ENCODE peak calls at places on chromosomes 12 and 14, in four cellular contexts. H, G, A and E are unnamed samples.

GRCh38 chr12:40033260-40033649 is 72.6 kb downstream of the SLC2A13 start:
- DNase-seq in A (no peak), G (no peak), H (peak), E (no peak)

GRCh38 chr12:53096089-53096741 is 1.3 kb upstream of the IGFBP6 start:
- DNase-seq in G (no peak), H (no peak), A (no peak), E (no peak)

GRCh38 chr12:23950775-23951391 is 1.4 kb upstream of the SOX5 start:
- DNase-seq in A (no peak), G (no peak), H (peak), E (no peak)

GRCh38 chr14:31291210-31291609 is 83.6 kb upstream of the HECTD1 start:
- DNase-seq in A (no peak), G (no peak), H (no peak), E (no peak)

GRCh38 chr12:10716704-10717315 is 6.3 kb downstream of the YBX3 start:
- DNase-seq in A (no peak), H (peak), G (no peak), E (no peak)

GRCh38 chr12:114241973-114242434 is 163.9 kb downstream of the TBX5 start:
- DNase-seq in H (no peak), A (no peak), G (no peak), E (no peak)

GRCh38 chr12:66197413-66198055 is 8.5 kb downstream of the IRAK3 start:
- DNase-seq in A (no peak), G (no peak), H (no peak), E (no peak)

GRCh38 chr12:14186193-14186502 is 179.3 kb upstream of the ATF7IP start:
- DNase-seq in G (no peak), H (no peak), A (no peak), E (no peak)

GRCh38 chr12:89833337-89834252 is 125.0 kb upstream of the ATP2B1 start:
- DNase-seq in G (no peak), A (no peak), H (no peak), E (no peak)

GRCh38 chr14:98634043-98634820 is 637.8 kb downstream of the BCL11B start:
- DNase-seq in H (no peak), G (no peak), A (no peak), E (no peak)

GRCh38 chr12:27922591-27923139 is 49.9 kb downstream of the PTHLH start:
- DNase-seq in H (no peak), G (no peak), A (no peak), E (no peak)

GRCh38 chr14:23524954-23525353 is 26.6 kb downstream of the ZFHX2 start:
- DNase-seq in A (no peak), H (no peak), G (no peak), E (no peak)

GRCh38 chr12:75954076-75954475 is 77.5 kb downstream of the PHLDA1 start:
- DNase-seq in A (no peak), G (no peak), H (no peak), E (no peak)

GRCh38 chr14:74667758-74668157 is 45.1 kb downstream of the AREL1 start:
- DNase-seq in H (no peak), A (no peak), G (no peak), E (peak)

GRCh38 chr14:92577321-92577742 is 63.8 kb downstream of the RIN3 start:
- DNase-seq in H (no peak), G (peak), A (peak), E (no peak)

GRCh38 chr14:68192935-68193334 is 373.4 kb downstream of the RAD51B start:
- DNase-seq in G (no peak), H (no peak), A (no peak), E (no peak)

GRCh38 chr12:16300222-16300621 is 22.7 kb upstream of the SLC15A5 start:
- DNase-seq in G (no peak), A (no peak), H (no peak), E (no peak)

GRCh38 chr14:89422181-89422951 is 5.3 kb upstream of the FOXN3 start:
- DNase-seq in H (no peak), A (no peak), G (no peak), E (no peak)

GRCh38 chr12:110039085-110039807 is 9.1 kb downstream of the C12orf76 start:
- DNase-seq in G (no peak), H (no peak), A (peak), E (no peak)

GRCh38 chr14:68222726-68223125 is 403.1 kb downstream of the RAD51B start:
- DNase-seq in G (no peak), H (no peak), A (no peak), E (no peak)

GRCh38 chr12:87121908-87122307 is 865.7 kb upstream of the MGAT4C start:
- DNase-seq in A (no peak), H (no peak), G (no peak), E (no peak)

GRCh38 chr12:56636118-56636674 is 6.1 kb upstream of the BAZ2A start:
- DNase-seq in G (peak), H (peak), A (peak), E (peak)

GRCh38 chr12:76450690-76451089 is 102.5 kb upstream of the BBS10 start:
- DNase-seq in H (no peak), A (no peak), G (no peak), E (no peak)

GRCh38 chr12:46260913-46261476 is 7.8 kb downstream of the SLC38A1 start:
- DNase-seq in G (no peak), A (no peak), H (no peak), E (no peak)

GRCh38 chr14:43232261-43232660 is 1274.8 kb downstream of the FSCB start:
- DNase-seq in G (no peak), H (no peak), A (no peak), E (no peak)

GRCh38 chr12:117111386-117112267 is 12.4 kb upstream of the TESC start:
- DNase-seq in H (peak), G (no peak), A (no peak), E (no peak)

GRCh38 chr14:53217283-53217994 is 64.3 kb upstream of the DDHD1 start:
- DNase-seq in A (peak), G (peak), H (peak), E (peak)

GRCh38 chr12:111384596-111384995 is 15.7 kb upstream of the PHETA1 start:
- DNase-seq in A (no peak), G (no peak), H (no peak), E (no peak)